ENCODE peak calls at places on chromosomes 11 and 22, in five cellular contexts. I is cardiac muscle cell, J is retinal pigment epithelial cell, H is adrenal gland, O is prostate gland. V is an unnamed sample.

GRCh38 chr22:38203855-38204497 is 2.2 kb downstream of the MAFF start:
- DNase-seq in I (no peak), J (no peak), H (no peak), O (no peak), V (no peak)

GRCh38 chr22:38981005-38981658 is 1.0 kb upstream of the APOBEC3B start:
- DNase-seq in I (peak), J (no peak), H (peak), O (peak), V (no peak)

GRCh38 chr11:86440305-86440716 is 65.6 kb downstream of the CCDC81 start:
- DNase-seq in I (no peak), J (no peak), H (peak), O (no peak), V (no peak)

GRCh38 chr11:69464621-69464960 is 16.9 kb upstream of the LINC01488 start:
- DNase-seq in I (no peak), J (no peak), H (no peak), O (no peak), V (no peak)

GRCh38 chr11:16111690-16112089 is 244.7 kb downstream of the SOX6 start:
- DNase-seq in I (peak), J (no peak), H (no peak), O (no peak), V (no peak)

GRCh38 chr11:84430661-84431060 is 1144.5 kb upstream of the CCDC90B start:
- DNase-seq in I (no peak), J (no peak), H (no peak), O (no peak), V (no peak)

GRCh38 chr11:75554258-75555022 is 7.6 kb upstream of the SERPINH1 start:
- DNase-seq in I (peak), J (no peak), H (peak), O (peak), V (peak)

GRCh38 chr11:75073459-75074190 is 23.1 kb downstream of the OR2AT4 start:
- DNase-seq in I (peak), J (no peak), H (no peak), O (no peak), V (no peak)

GRCh38 chr11:100963375-100963774 is 166.2 kb downstream of the PGR start:
- DNase-seq in I (no peak), J (no peak), H (no peak), O (no peak), V (no peak)

DNA sequence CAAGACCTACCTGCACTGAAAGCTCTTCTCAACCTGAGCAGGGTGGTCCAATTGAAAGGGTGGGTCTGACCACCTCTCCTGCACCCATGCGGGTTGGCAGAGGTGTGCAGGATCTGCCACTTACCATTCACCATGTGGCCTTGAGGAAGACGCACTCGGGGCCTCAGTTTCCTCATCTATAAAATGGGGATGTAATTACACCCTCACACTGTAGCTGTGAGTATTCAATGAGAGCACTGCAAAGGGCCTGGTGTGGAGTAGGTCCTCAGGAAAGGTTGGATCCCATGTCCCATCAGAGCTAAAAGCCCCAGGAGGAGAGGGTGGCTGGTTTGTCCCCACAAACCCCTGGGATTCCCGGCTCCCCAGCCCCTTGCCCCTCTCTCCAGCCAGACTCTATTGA is 557 bp upstream of the TAGLN start:
- DNase-seq in I (no peak), J (no peak), H (no peak), O (no peak), V (no peak)
- TF ChIP-seq CTCF in I (no peak), J (no peak), H (no peak), O (no peak), V (no peak)

GRCh38 chr11:8087185-8087584 is 6.2 kb downstream of the TUB start:
- DNase-seq in I (no peak), J (no peak), H (peak), O (no peak), V (no peak)
- TF ChIP-seq CTCF in I (peak), J (peak), H (peak), O (no peak), V (no peak)

DNA sequence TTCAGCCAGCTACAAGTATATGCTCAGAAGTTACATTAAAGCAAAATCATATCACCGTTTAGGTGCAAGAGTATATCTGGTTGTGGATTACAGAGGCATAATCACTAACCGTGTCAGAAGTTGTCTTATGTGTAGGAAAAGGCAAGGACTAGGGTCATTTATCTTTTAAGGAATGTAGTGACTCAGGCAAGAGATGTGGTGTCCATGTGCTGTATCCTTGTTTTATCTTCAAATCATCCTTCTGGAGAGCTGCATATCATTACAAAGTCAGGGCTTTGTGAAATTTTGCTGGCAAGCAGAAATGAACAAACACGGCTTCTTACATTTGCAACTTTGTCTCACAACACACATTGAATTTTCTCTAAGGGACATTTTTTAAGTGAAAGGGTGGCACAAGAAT is 12.7 kb upstream of the CHORDC1 start:
- DNase-seq in I (no peak), J (no peak), H (no peak), O (no peak), V (no peak)
- TF ChIP-seq CTCF in I (no peak), J (no peak), H (no peak), O (no peak), V (no peak)

DNA sequence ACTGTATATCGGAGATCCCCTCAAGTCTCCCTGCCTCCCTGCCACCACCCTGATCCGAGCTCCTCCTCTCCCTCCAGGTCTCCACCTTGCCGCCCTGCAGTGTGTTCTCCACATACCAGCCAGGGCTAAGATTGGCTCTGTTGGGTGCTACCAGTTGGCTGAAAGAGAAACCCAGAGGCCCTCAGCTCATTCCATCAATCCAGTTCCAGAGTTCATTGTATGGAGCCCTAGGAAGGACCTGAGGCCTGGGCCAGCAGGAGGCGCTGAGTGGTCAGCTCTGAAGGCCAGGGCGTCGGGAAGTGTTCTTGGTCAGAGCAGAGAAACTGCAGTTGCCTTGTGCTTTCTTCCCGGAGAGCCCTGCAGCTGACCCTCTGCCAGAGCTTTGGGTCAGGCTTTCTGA is 2.2 kb upstream of the TOP3B start:
- DNase-seq in I (peak), J (no peak), H (no peak), O (no peak), V (peak)
- TF ChIP-seq CTCF in I (peak), J (peak), H (no peak), O (no peak), V (no peak)

GRCh38 chr11:125679397-125679796 is 1.2 kb downstream of the ACRV1 start:
- DNase-seq in I (no peak), J (no peak), H (no peak), O (no peak), V (no peak)
- TF ChIP-seq CTCF in I (peak), J (peak), H (peak), O (no peak), V (peak)

GRCh38 chr22:17890245-17890671 is 116.0 kb upstream of the BID start:
- DNase-seq in I (peak), J (no peak), H (peak), O (no peak), V (no peak)

GRCh38 chr22:17888439-17888838 is 114.2 kb upstream of the BID start:
- DNase-seq in I (no peak), J (no peak), H (no peak), O (no peak), V (no peak)

GRCh38 chr22:17890892-17891291 is 116.6 kb upstream of the BID start:
- DNase-seq in I (no peak), J (no peak), H (no peak), O (no peak), V (no peak)

GRCh38 chr22:17891427-17892167 is 117.3 kb upstream of the BID start:
- DNase-seq in I (peak), J (no peak), H (no peak), O (peak), V (no peak)

DNA sequence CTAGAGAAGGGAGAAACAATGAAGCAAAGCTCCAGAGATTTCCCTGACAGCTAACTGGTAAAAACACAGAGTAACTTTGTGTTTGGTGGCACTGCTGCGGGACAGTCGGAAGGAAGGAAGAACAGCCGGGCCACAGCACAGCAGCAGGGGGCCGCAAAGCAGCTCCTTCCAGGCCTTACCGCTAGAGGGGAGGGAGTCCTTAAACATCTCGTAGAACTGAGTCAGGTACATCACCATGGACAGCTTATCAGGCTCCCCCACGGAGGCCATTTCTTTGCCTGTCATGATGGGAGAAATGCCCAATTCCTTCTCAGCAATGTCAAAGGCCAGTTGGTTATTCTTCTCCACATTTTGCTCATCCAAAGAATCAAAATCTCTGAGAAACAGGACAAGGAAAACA is 114.6 kb upstream of the BID start:
- DNase-seq in I (peak), J (no peak), H (no peak), O (no peak), V (no peak)
- TF ChIP-seq CTCF in I (peak), J (peak), H (no peak), O (no peak), V (peak)

GRCh38 chr11:48384670-48385069 is 18.4 kb upstream of the OR4C5 start:
- DNase-seq in I (no peak), J (no peak), H (no peak), O (no peak), V (no peak)
- TF ChIP-seq CTCF in I (no peak), J (peak), H (no peak), O (no peak), V (no peak)

GRCh38 chr22:50059185-50059880 is 1.2 kb upstream of the TTLL8 start:
- DNase-seq in I (peak), J (no peak), H (no peak), O (no peak), V (peak)
- TF ChIP-seq CTCF in I (peak), J (peak), H (no peak), O (no peak), V (peak)

GRCh38 chr11:27528711-27529110 is 22.1 kb upstream of the LIN7C start:
- DNase-seq in I (no peak), J (no peak), H (no peak), O (no peak), V (no peak)
- TF ChIP-seq CTCF in I (peak), J (peak), H (no peak), O (no peak), V (no peak)

GRCh38 chr11:19805346-19805745 is 92.7 kb downstream of the NAV2 start:
- DNase-seq in I (no peak), J (no peak), H (no peak), O (no peak), V (no peak)

GRCh38 chr11:19802773-19803293 is 90.2 kb downstream of the NAV2 start:
- DNase-seq in I (no peak), J (no peak), H (no peak), O (no peak), V (no peak)

GRCh38 chr11:19803506-19803998 is 90.9 kb downstream of the NAV2 start:
- DNase-seq in I (no peak), J (no peak), H (no peak), O (no peak), V (no peak)

GRCh38 chr11:19800162-19800561 is 87.5 kb downstream of the NAV2 start:
- DNase-seq in I (no peak), J (no peak), H (no peak), O (no peak), V (no peak)

DNA sequence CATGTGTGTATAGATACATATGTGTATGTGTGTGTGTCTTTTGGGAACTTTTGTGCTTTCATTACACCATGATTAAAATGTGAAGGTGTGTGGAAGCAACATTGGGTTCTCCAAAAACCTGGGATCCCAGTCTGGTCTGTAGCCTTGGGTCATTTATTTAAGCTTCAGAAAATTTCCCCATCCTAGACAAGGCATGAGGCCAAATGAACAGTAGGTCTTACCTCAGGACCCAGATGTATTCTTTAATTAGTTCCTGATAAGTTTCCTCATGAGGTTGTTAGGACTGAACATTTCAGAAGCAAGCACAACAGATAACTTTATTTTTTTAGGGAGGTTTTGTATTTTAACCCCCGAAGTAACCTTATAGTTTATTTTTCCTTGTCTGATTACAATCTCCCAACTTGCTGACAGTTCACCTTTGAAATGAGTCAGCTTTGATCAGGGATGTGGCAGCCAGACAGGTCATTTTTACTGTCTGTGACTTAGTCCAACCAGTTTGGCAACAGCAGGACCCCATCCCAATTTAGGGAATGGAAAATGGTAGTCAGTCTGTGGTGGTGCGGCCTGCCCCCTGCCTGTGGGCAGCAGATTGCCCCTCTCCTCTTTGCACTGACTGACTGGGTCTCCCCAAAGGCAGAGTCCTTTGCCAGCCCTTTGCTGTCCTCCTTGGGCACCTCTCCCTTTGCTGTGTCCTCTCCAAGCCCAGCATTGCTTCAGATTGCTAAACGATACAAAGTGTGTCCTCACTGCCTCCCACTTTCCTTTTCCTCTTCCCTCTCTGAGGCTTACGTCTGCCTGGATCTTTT is 88.3 kb downstream of the NAV2 start:
- DNase-seq in I (no peak), J (no peak), H (no peak), O (no peak), V (no peak)
- TF ChIP-seq CTCF in I (no peak), J (peak), H (no peak), O (no peak), V (peak)

V was measured in neural crest cell.